ENCODE peak calls at places on chromosomes 5 and 9, in seven cellular contexts. One of them, this sample, is unnamed.
A peak's percentile ranks its signal among the peaks of the same experiment; 100 is the strongest.

GRCh38 chr9:113566011-113566711 is 102.6 kb downstream of the RGS3 start:
- DNase-seq in astrocyte of the cerebellum: no peak
- DNase-seq in left ventricle myocardium inferior: no peak
- DNase-seq in cardiac fibroblast: no peak
- DNase-seq in RWPE1: peak; percentile 23
- DNase-seq in transverse colon: no peak
- DNase-seq in HL-60: no peak
- DNase-seq in this sample: no peak

GRCh38 chr5:172477466-172477865 is 23.1 kb upstream of the SH3PXD2B start:
- DNase-seq in astrocyte of the cerebellum: no peak
- DNase-seq in left ventricle myocardium inferior: no peak
- DNase-seq in cardiac fibroblast: no peak
- DNase-seq in RWPE1: no peak
- DNase-seq in transverse colon: no peak
- DNase-seq in HL-60: no peak
- DNase-seq in this sample: no peak

GRCh38 chr5:122078116-122078865 is at the start of gene LOX:
- DNase-seq in astrocyte of the cerebellum: peak; percentile 93
- DNase-seq in left ventricle myocardium inferior: peak; percentile 71
- DNase-seq in cardiac fibroblast: peak; percentile 96
- DNase-seq in RWPE1: peak; percentile 76
- DNase-seq in transverse colon: peak; percentile 61
- DNase-seq in HL-60: no peak
- DNase-seq in this sample: peak; percentile 94

GRCh38 chr9:136546697-136547481 is 1.0 kb upstream of the NOTCH1 start:
- DNase-seq in astrocyte of the cerebellum: no peak
- DNase-seq in left ventricle myocardium inferior: peak; percentile 75
- DNase-seq in cardiac fibroblast: no peak
- DNase-seq in RWPE1: peak; percentile 72
- DNase-seq in transverse colon: peak; percentile 81
- DNase-seq in HL-60: no peak
- DNase-seq in this sample: no peak

GRCh38 chr5:73215891-73216610 is 43.1 kb downstream of the TMEM174 start:
- DNase-seq in astrocyte of the cerebellum: no peak
- DNase-seq in left ventricle myocardium inferior: peak; percentile 66
- DNase-seq in cardiac fibroblast: peak; percentile 80
- DNase-seq in RWPE1: peak; percentile 93
- DNase-seq in transverse colon: peak; percentile 83
- DNase-seq in HL-60: no peak
- DNase-seq in this sample: peak; percentile 31

GRCh38 chr5:173327948-173328895 is at the start of gene STC2:
- DNase-seq in astrocyte of the cerebellum: no peak
- DNase-seq in left ventricle myocardium inferior: peak; percentile 83
- DNase-seq in cardiac fibroblast: peak; percentile 93
- DNase-seq in RWPE1: peak; percentile 96
- DNase-seq in transverse colon: peak; percentile 26
- DNase-seq in HL-60: no peak
- DNase-seq in this sample: peak; percentile 84

GRCh38 chr5:83375049-83375710 is 96.4 kb upstream of the VCAN start:
- DNase-seq in astrocyte of the cerebellum: no peak
- DNase-seq in left ventricle myocardium inferior: no peak
- DNase-seq in cardiac fibroblast: peak; percentile 50
- DNase-seq in RWPE1: no peak
- DNase-seq in transverse colon: no peak
- DNase-seq in HL-60: no peak
- DNase-seq in this sample: no peak

GRCh38 chr9:126165755-126166154 is 160.9 kb upstream of the MVB12B start:
- DNase-seq in astrocyte of the cerebellum: no peak
- DNase-seq in left ventricle myocardium inferior: no peak
- DNase-seq in cardiac fibroblast: no peak
- DNase-seq in RWPE1: no peak
- DNase-seq in transverse colon: no peak
- DNase-seq in HL-60: no peak
- DNase-seq in this sample: no peak

GRCh38 chr9:80070071-80070742 is 498.4 kb downstream of the TLE4 start:
- DNase-seq in astrocyte of the cerebellum: no peak
- DNase-seq in left ventricle myocardium inferior: no peak
- DNase-seq in cardiac fibroblast: no peak
- DNase-seq in RWPE1: no peak
- DNase-seq in transverse colon: no peak
- DNase-seq in HL-60: no peak
- DNase-seq in this sample: no peak

GRCh38 chr9:137691648-137692357 is 73.0 kb downstream of the EHMT1 start:
- DNase-seq in astrocyte of the cerebellum: no peak
- DNase-seq in left ventricle myocardium inferior: peak; percentile 54
- DNase-seq in cardiac fibroblast: no peak
- DNase-seq in RWPE1: no peak
- DNase-seq in transverse colon: no peak
- DNase-seq in HL-60: no peak
- DNase-seq in this sample: no peak

GRCh38 chr5:2253063-2253653 is 370.4 kb upstream of the IRX4 start:
- DNase-seq in astrocyte of the cerebellum: no peak
- DNase-seq in left ventricle myocardium inferior: no peak
- DNase-seq in cardiac fibroblast: no peak
- DNase-seq in RWPE1: no peak
- DNase-seq in transverse colon: no peak
- DNase-seq in HL-60: no peak
- DNase-seq in this sample: no peak

GRCh38 chr9:130255638-130255930 is 10.0 kb upstream of the HMCN2 start:
- DNase-seq in astrocyte of the cerebellum: no peak
- DNase-seq in left ventricle myocardium inferior: no peak
- DNase-seq in cardiac fibroblast: no peak
- DNase-seq in RWPE1: no peak
- DNase-seq in transverse colon: no peak
- DNase-seq in HL-60: no peak
- DNase-seq in this sample: no peak

GRCh38 chr9:85377751-85378289 is 363.9 kb downstream of the AGTPBP1 start:
- DNase-seq in astrocyte of the cerebellum: peak; percentile 37
- DNase-seq in left ventricle myocardium inferior: no peak
- DNase-seq in cardiac fibroblast: no peak
- DNase-seq in RWPE1: no peak
- DNase-seq in transverse colon: no peak
- DNase-seq in HL-60: no peak
- DNase-seq in this sample: no peak

GRCh38 chr9:78437721-78438610 is 141.0 kb downstream of the PSAT1 start:
- DNase-seq in astrocyte of the cerebellum: no peak
- DNase-seq in left ventricle myocardium inferior: no peak
- DNase-seq in cardiac fibroblast: no peak
- DNase-seq in RWPE1: no peak
- DNase-seq in transverse colon: no peak
- DNase-seq in HL-60: no peak
- DNase-seq in this sample: no peak

GRCh38 chr9:92707530-92707929 is 37.6 kb upstream of the IPPK start:
- DNase-seq in astrocyte of the cerebellum: no peak
- DNase-seq in left ventricle myocardium inferior: no peak
- DNase-seq in cardiac fibroblast: no peak
- DNase-seq in RWPE1: no peak
- DNase-seq in transverse colon: no peak
- DNase-seq in HL-60: no peak
- DNase-seq in this sample: no peak

GRCh38 chr5:174919351-174919750 is 195.0 kb downstream of the MSX2 start:
- DNase-seq in astrocyte of the cerebellum: peak; percentile 80
- DNase-seq in left ventricle myocardium inferior: no peak
- DNase-seq in cardiac fibroblast: no peak
- DNase-seq in RWPE1: no peak
- DNase-seq in transverse colon: no peak
- DNase-seq in HL-60: no peak
- DNase-seq in this sample: no peak

GRCh38 chr9:132828201-132828770 is 49.8 kb downstream of the AK8 start:
- DNase-seq in astrocyte of the cerebellum: no peak
- DNase-seq in left ventricle myocardium inferior: no peak
- DNase-seq in cardiac fibroblast: no peak
- DNase-seq in RWPE1: no peak
- DNase-seq in transverse colon: no peak
- DNase-seq in HL-60: no peak
- DNase-seq in this sample: no peak

GRCh38 chr9:83188272-83188671 is 125.3 kb upstream of the RASEF start:
- DNase-seq in astrocyte of the cerebellum: no peak
- DNase-seq in left ventricle myocardium inferior: no peak
- DNase-seq in cardiac fibroblast: peak; percentile 9
- DNase-seq in RWPE1: no peak
- DNase-seq in transverse colon: no peak
- DNase-seq in HL-60: peak; percentile 37
- DNase-seq in this sample: no peak

DNA sequence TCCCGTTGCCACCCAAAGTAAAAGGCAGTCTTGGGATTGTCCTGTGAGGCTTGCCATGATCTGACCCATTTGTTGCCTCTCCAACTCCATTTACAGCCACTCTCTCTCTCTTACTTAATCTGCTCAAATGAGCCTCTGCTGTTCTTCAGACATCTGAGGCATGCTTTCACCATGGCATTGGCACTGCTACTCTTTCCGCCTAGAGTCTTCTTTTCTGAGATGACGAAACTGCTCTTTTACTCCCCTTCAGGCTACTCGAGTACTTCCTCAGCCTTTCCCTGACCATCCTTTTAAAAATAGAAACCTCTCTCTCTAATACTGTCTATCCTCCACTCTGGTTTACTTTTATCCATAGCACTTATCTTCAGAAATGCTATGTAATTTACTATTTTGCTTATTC is 9.0 kb downstream of the FOCAD start:
- DNase-seq in astrocyte of the cerebellum: no peak
- DNase-seq in left ventricle myocardium inferior: no peak
- DNase-seq in cardiac fibroblast: no peak
- DNase-seq in RWPE1: no peak
- DNase-seq in transverse colon: no peak
- DNase-seq in HL-60: no peak
- DNase-seq in this sample: no peak
- TF ChIP-seq CTCF in astrocyte of the cerebellum: no peak
- TF ChIP-seq CTCF in left ventricle myocardium inferior: no peak
- TF ChIP-seq CTCF in cardiac fibroblast: no peak
- TF ChIP-seq CTCF in RWPE1: no peak
- TF ChIP-seq CTCF in transverse colon: no peak
- TF ChIP-seq CTCF in HL-60: no peak
- TF ChIP-seq CTCF in this sample: no peak

GRCh38 chr5:95864456-95864855 is 41.9 kb upstream of the GLRX start:
- DNase-seq in astrocyte of the cerebellum: no peak
- DNase-seq in left ventricle myocardium inferior: no peak
- DNase-seq in cardiac fibroblast: no peak
- DNase-seq in RWPE1: no peak
- DNase-seq in transverse colon: no peak
- DNase-seq in HL-60: no peak
- DNase-seq in this sample: no peak

GRCh38 chr5:95861221-95861857 is 38.8 kb upstream of the GLRX start:
- DNase-seq in astrocyte of the cerebellum: peak; percentile 83
- DNase-seq in left ventricle myocardium inferior: peak; percentile 50
- DNase-seq in cardiac fibroblast: peak; percentile 100
- DNase-seq in RWPE1: peak; percentile 95
- DNase-seq in transverse colon: peak; percentile 53
- DNase-seq in HL-60: peak; percentile 58
- DNase-seq in this sample: peak; percentile 92

GRCh38 chr5:95862636-95863382 is 40.3 kb upstream of the GLRX start:
- DNase-seq in astrocyte of the cerebellum: no peak
- DNase-seq in left ventricle myocardium inferior: no peak
- DNase-seq in cardiac fibroblast: no peak
- DNase-seq in RWPE1: no peak
- DNase-seq in transverse colon: no peak
- DNase-seq in HL-60: no peak
- DNase-seq in this sample: no peak

GRCh38 chr5:95863383-95863757 is 40.8 kb upstream of the GLRX start:
- DNase-seq in astrocyte of the cerebellum: no peak
- DNase-seq in left ventricle myocardium inferior: no peak
- DNase-seq in cardiac fibroblast: peak; percentile 93
- DNase-seq in RWPE1: no peak
- DNase-seq in transverse colon: no peak
- DNase-seq in HL-60: no peak
- DNase-seq in this sample: peak; percentile 45

GRCh38 chr5:95861858-95862561 is 39.5 kb upstream of the GLRX start:
- DNase-seq in astrocyte of the cerebellum: peak; percentile 44
- DNase-seq in left ventricle myocardium inferior: no peak
- DNase-seq in cardiac fibroblast: peak; percentile 85
- DNase-seq in RWPE1: peak; percentile 91
- DNase-seq in transverse colon: no peak
- DNase-seq in HL-60: no peak
- DNase-seq in this sample: no peak
- TF ChIP-seq CTCF in astrocyte of the cerebellum: no peak
- TF ChIP-seq CTCF in left ventricle myocardium inferior: no peak
- TF ChIP-seq CTCF in cardiac fibroblast: no peak
- TF ChIP-seq CTCF in RWPE1: no peak
- TF ChIP-seq CTCF in transverse colon: no peak
- TF ChIP-seq CTCF in HL-60: no peak
- TF ChIP-seq CTCF in this sample: no peak

GRCh38 chr9:100700689-100701318 is 122.9 kb downstream of the CAVIN4 start:
- DNase-seq in astrocyte of the cerebellum: no peak
- DNase-seq in left ventricle myocardium inferior: no peak
- DNase-seq in cardiac fibroblast: peak; percentile 15
- DNase-seq in RWPE1: no peak
- DNase-seq in transverse colon: no peak
- DNase-seq in HL-60: peak; percentile 4
- DNase-seq in this sample: no peak
- TF ChIP-seq CTCF in astrocyte of the cerebellum: peak; percentile 37
- TF ChIP-seq CTCF in left ventricle myocardium inferior: peak; percentile 51
- TF ChIP-seq CTCF in cardiac fibroblast: no peak
- TF ChIP-seq CTCF in RWPE1: peak; percentile 56
- TF ChIP-seq CTCF in transverse colon: peak; percentile 20
- TF ChIP-seq CTCF in HL-60: no peak
- TF ChIP-seq CTCF in this sample: peak; percentile 12

DNA sequence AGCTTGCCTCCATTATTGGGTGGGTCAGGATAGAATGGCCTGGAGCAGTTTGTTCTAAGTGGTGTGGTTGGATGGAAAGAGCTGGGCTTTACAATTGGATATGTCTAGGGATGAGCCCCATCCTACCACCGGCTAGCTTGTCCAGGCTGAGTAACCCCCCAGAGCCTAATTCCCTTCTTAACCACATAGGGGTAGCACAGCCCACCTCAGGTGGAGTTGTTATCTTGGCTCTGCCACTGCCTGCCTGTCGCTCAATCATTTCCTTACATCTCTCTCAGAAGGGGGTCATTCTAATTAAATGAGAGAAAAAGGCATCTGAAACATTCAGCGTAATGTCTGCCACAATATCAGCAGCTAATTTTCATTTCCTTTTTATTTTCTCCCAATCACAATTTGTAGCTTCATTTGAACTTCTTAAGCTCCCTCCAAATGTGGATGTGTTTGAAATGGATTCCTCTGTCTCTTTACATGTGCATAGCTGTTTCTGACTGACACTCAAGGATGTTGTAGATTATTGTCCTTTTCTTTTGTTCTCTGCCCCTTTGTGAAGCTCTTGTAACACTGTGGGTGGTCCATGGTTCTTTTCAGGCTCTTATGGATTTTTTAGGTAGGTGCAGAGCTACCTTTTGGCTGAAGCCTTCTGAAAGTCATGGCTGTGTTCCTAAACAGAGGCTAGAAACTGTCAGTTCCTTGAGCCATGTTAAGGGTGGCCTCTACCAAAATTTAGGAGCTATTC is 383.1 kb upstream of the KLF4 start:
- DNase-seq in astrocyte of the cerebellum: no peak
- DNase-seq in left ventricle myocardium inferior: no peak
- DNase-seq in cardiac fibroblast: no peak
- DNase-seq in RWPE1: no peak
- DNase-seq in transverse colon: no peak
- DNase-seq in HL-60: no peak
- DNase-seq in this sample: no peak
- TF ChIP-seq CTCF in astrocyte of the cerebellum: no peak
- TF ChIP-seq CTCF in left ventricle myocardium inferior: no peak
- TF ChIP-seq CTCF in cardiac fibroblast: no peak
- TF ChIP-seq CTCF in RWPE1: no peak
- TF ChIP-seq CTCF in transverse colon: no peak
- TF ChIP-seq CTCF in HL-60: no peak
- TF ChIP-seq CTCF in this sample: no peak

This sample was measured in AG09319.